ENCODE peak calls at places on chromosomes 12 and 14, in five cellular contexts. M is bronchial epithelial cell, P is HFF-Myc, Z is fibroblast of villous mesenchyme, O is GM12878. D is an unnamed sample.
A peak's percentile ranks its signal among the peaks of the same experiment; 100 is the strongest.

GRCh38 chr12:92784795-92785562 is 82.2 kb downstream of the PLEKHG7 start:
- DNase-seq in Z (peak; percentile 87), P (peak; percentile 80), M (peak; percentile 83), O (peak; percentile 70), D (peak; percentile 77)

GRCh38 chr14:93956082-93956481 is 20.3 kb downstream of the ASB2 start:
- DNase-seq in M (no peak), P (no peak), O (no peak), Z (no peak), D (no peak)

GRCh38 chr12:5000658-5001390 is 42.9 kb upstream of the KCNA5 start:
- DNase-seq in Z (no peak), O (no peak), P (no peak), M (no peak), D (no peak)

GRCh38 chr14:86221000-86221399 is 691.1 kb downstream of the FLRT2 start:
- DNase-seq in P (no peak), M (no peak), O (no peak), Z (no peak), D (no peak)

GRCh38 chr12:64389154-64389553 is 1.4 kb downstream of the C12orf56 start:
- DNase-seq in M (no peak), Z (no peak), O (no peak), P (no peak), D (no peak)

GRCh38 chr14:106378191-106378590 is 851.8 kb downstream of the TMEM121 start:
- DNase-seq in M (no peak), P (no peak), O (no peak), Z (no peak), D (no peak)

GRCh38 chr14:75196468-75196867 is 20.1 kb upstream of the TMED10 start:
- DNase-seq in P (no peak), O (no peak), M (no peak), Z (no peak), D (no peak)

GRCh38 chr12:121626853-121627623 is 708 bp downstream of the ORAI1 start:
- DNase-seq in O (no peak), M (peak; percentile 39), Z (peak; percentile 73), P (peak; percentile 29), D (peak; percentile 28)

GRCh38 chr14:76236172-76237130 is 84.7 kb downstream of the GPATCH2L start:
- DNase-seq in O (peak; percentile 63), Z (no peak), P (no peak), M (no peak), D (no peak)

GRCh38 chr12:91098942-91099341 is 12.4 kb downstream of the LUM start:
- DNase-seq in M (peak; percentile 78), O (no peak), P (peak; percentile 80), Z (peak; percentile 100), D (peak; percentile 93)

GRCh38 chr12:58575281-58575680 is 345.0 kb downstream of the LRIG3 start:
- DNase-seq in Z (peak; percentile 77), P (peak; percentile 56), M (peak; percentile 21), O (no peak), D (no peak)

GRCh38 chr14:91010153-91010533 is 50.3 kb downstream of the RPS6KA5 start:
- DNase-seq in P (no peak), O (no peak), Z (no peak), M (no peak), D (no peak)

GRCh38 chr12:5554711-5555110 is 122.8 kb downstream of the NTF3 start:
- DNase-seq in M (no peak), P (peak; percentile 69), O (no peak), Z (no peak), D (peak; percentile 46)

GRCh38 chr12:100404769-100405407 is 48.0 kb downstream of the SLC17A8 start:
- DNase-seq in M (peak; percentile 23), O (peak; percentile 11), Z (peak; percentile 48), P (peak; percentile 41), D (no peak)

GRCh38 chr12:3998968-3999792 is 126.0 kb upstream of the PARP11 start:
- DNase-seq in P (no peak), M (peak; percentile 97), O (no peak), Z (no peak), D (no peak)

GRCh38 chr12:51683763-51684357 is 92.8 kb downstream of the SCN8A start:
- DNase-seq in Z (peak; percentile 45), P (no peak), M (peak; percentile 76), O (no peak), D (peak; percentile 26)

GRCh38 chr12:5003025-5003666 is 40.5 kb upstream of the KCNA5 start:
- DNase-seq in P (no peak), O (no peak), Z (peak; percentile 41), M (peak; percentile 39), D (no peak)

GRCh38 chr12:93154753-93155475 is 222.8 kb upstream of the NUDT4 start:
- DNase-seq in P (no peak), M (no peak), Z (peak; percentile 69), O (no peak), D (no peak)

GRCh38 chr14:52304248-52304904 is 9.7 kb upstream of the PTGER2 start:
- DNase-seq in O (no peak), Z (no peak), M (no peak), P (no peak), D (no peak)

GRCh38 chr12:90741611-90742010 is 213.4 kb downstream of the CCER1 start:
- DNase-seq in P (no peak), O (no peak), Z (no peak), M (no peak), D (no peak)

GRCh38 chr14:36057452-36058142 is 118.9 kb downstream of the PTCSC3 start:
- DNase-seq in O (no peak), M (peak; percentile 89), P (no peak), Z (no peak), D (peak; percentile 37)

GRCh38 chr12:59936546-59936945 is 340.7 kb downstream of the SLC16A7 start:
- DNase-seq in O (no peak), M (no peak), Z (no peak), P (no peak), D (no peak)

GRCh38 chr12:52190860-52191729 is 719 bp downstream of the KRT80 start:
- DNase-seq in O (no peak), Z (no peak), P (no peak), M (no peak), D (no peak)

GRCh38 chr12:88693837-88694445 is 113.7 kb upstream of the KITLG start:
- DNase-seq in P (no peak), O (no peak), Z (no peak), M (peak; percentile 76), D (no peak)

GRCh38 chr12:62512901-62513300 is 46.3 kb downstream of the MON2 start:
- DNase-seq in O (no peak), Z (no peak), M (no peak), P (no peak), D (no peak)

GRCh38 chr12:58414398-58414871 is 473.1 kb downstream of the ATP23 start:
- DNase-seq in Z (peak; percentile 61), M (peak; percentile 94), P (no peak), O (no peak), D (no peak)

GRCh38 chr12:77724367-77724957 is 106.2 kb upstream of the NAV3 start:
- DNase-seq in O (no peak), M (peak; percentile 52), P (no peak), Z (peak; percentile 71), D (peak; percentile 33)

GRCh38 chr14:37992489-37992888 is 215.2 kb upstream of the SSTR1 start:
- DNase-seq in M (no peak), Z (no peak), O (no peak), P (no peak), D (no peak)

DNA sequence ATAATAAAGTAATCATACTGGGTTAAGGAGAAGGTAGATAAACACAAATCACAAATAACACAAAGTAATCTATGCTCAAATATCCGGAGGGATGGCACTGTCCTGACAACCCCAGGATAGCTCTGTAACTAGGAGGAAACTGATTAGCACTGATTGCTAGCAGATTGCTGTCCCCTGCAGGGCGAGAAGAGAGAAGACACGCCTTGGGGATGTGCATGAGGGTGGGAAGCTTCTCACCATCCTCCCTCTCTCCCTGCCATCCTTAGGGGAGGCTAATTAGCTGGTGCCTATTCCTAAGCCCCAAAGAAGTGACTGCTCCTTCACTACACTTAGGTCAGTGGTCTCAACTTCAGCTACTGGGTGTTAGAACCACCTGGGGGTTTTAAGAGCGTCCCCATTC is 27.0 kb upstream of the TMEM260 start:
- DNase-seq in P (no peak), O (no peak), Z (no peak), M (no peak), D (no peak)
- TF ChIP-seq CTCF in P (no peak), O (no peak), Z (no peak), M (no peak), D (no peak)

GRCh38 chr12:113465808-113466769 is 5.6 kb downstream of the LHX5 start:
- DNase-seq in M (no peak), P (no peak), Z (no peak), O (no peak), D (no peak)

GRCh38 chr12:113467514-113468364 is 3.9 kb downstream of the LHX5 start:
- DNase-seq in O (no peak), M (peak; percentile 49), Z (no peak), P (no peak), D (no peak)

GRCh38 chr12:113466770-113467153 is 4.9 kb downstream of the LHX5 start:
- DNase-seq in O (no peak), M (no peak), P (no peak), Z (no peak), D (no peak)

GRCh38 chr12:113468365-113469223 is 3.1 kb downstream of the LHX5 start:
- DNase-seq in Z (no peak), O (no peak), M (no peak), P (no peak), D (no peak)

DNA sequence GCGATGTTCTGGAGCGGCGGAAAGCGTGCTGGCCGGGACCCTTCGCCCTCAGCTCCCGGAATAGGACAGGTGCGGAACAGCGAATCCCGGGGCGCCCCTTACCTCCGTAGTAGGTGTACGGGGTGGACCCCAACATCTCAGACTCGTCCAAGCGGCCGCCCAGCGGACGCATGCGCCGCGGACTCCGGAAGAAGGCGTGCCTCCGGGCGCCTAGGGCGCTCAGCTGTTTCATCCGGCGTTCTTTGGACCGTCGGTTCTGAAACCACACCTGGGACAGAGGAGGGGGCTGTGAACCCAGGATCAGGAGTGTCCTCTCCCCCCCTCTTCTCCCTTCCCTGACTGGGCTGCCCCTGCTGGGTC is 4.5 kb downstream of the LHX5 start:
- DNase-seq in O (no peak), P (no peak), M (no peak), Z (no peak), D (no peak)
- H3K4me3 ChIP-seq in O (no peak overlapping the region), P (peak overlapping the region; percentile 18), M (peak overlapping the region; percentile 69), Z (peak overlapping the region; percentile 51), D (peak overlapping the region; percentile 19)

DNA sequence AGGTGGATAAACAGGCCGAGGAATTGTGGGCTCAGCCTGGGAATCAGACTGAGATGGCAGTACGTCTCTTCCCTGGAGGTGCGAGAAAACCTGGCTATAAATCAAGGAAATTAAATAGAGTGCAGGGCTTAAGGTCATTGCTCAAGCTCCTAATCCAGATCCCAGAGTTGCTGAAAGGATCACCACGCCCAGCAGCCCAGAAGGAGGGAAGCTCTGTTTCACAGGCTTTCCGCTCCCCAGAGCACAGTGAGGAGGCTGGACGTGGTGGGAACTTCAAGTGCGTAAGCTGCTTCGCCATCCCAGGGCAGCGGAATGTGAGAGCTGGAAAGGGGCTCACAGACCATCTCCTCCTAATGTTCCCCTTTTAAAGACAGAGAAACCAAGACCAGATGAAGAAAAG is 651.6 kb upstream of the TBX3 start:
- DNase-seq in O (no peak), M (no peak), P (no peak), Z (no peak), D (no peak)
- TF ChIP-seq CTCF in O (no peak), M (no peak), P (no peak), Z (no peak), D (no peak)

DNA sequence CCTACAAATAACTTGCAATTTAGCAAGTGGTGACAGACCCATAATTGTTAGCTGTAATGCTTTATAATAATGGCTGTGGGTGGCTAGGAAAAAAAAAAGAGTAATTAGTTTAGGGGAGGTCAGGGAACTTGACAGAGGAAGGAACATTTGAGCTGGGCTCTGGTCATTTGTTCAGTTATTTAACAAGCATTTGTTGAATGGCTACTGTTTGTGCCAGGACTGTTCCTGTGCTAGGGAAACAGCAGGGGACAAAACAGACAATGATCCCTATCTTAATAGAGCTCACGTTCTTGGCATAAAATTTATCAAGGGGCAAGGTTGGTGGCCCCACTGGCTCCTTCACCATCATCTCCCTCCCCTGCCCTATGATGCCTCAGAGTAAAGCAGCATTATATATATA is 18.5 kb downstream of the CHST11 start:
- DNase-seq in M (no peak), P (no peak), Z (no peak), O (no peak), D (no peak)
- H3K4me3 ChIP-seq in M (no peak overlapping the region), P (no peak overlapping the region), Z (no peak overlapping the region), O (no peak overlapping the region), D (no peak overlapping the region)

D was measured in astrocyte of the cerebellum.